ENCODE peak calls at places on chromosomes 5 and 9, in nine cellular contexts. Y, J, T, F, C, P, Z, L and A are unnamed samples.

GRCh38 chr9:93111371-93112115 is 15.5 kb downstream of the CARD19 start:
- DNase-seq in C (peak), T (no peak), F (no peak), L (no peak), P (no peak), J (no peak), Z (no peak), Y (no peak), A (no peak)

GRCh38 chr5:28914302-28914701 is 1875.9 kb upstream of the CDH9 start:
- DNase-seq in Y (no peak), P (no peak), T (no peak), L (no peak), C (no peak), J (no peak), Z (no peak), F (no peak), A (no peak)

GRCh38 chr5:105168806-105169205 is 1606.2 kb upstream of the NUDT12 start:
- DNase-seq in L (no peak), Y (no peak), F (no peak), P (no peak), J (no peak), C (no peak), T (no peak), Z (no peak), A (no peak)

GRCh38 chr5:139828207-139828895 is 32.7 kb downstream of the PSD2 start:
- DNase-seq in F (no peak), T (no peak), C (no peak), L (no peak), Z (no peak), P (no peak), Y (peak), J (no peak), A (peak)

GRCh38 chr5:123720955-123721354 is 209.0 kb downstream of the CSNK1G3 start:
- DNase-seq in T (no peak), Y (no peak), J (no peak), Z (no peak), F (no peak), P (no peak), C (no peak), L (no peak), A (no peak)

GRCh38 chr9:4298255-4299005 is 1.4 kb downstream of the GLIS3 start:
- DNase-seq in P (peak), Y (no peak), L (peak), J (peak), Z (no peak), C (peak), T (no peak), F (peak), A (peak)

GRCh38 chr5:149219584-149219983 is 52.1 kb upstream of the AFAP1L1 start:
- DNase-seq in T (no peak), P (no peak), F (no peak), L (no peak), J (no peak), Z (no peak), Y (no peak), C (no peak), A (no peak)

GRCh38 chr5:151738125-151738848 is 20.1 kb downstream of the ATOX1 start:
- DNase-seq in Y (no peak), J (no peak), Z (no peak), L (no peak), F (peak), T (no peak), P (no peak), C (no peak), A (no peak)

GRCh38 chr9:137313326-137313920 is 11.4 kb upstream of the NRARP start:
- DNase-seq in L (no peak), C (no peak), T (no peak), Y (no peak), P (no peak), F (no peak), J (no peak), Z (no peak), A (no peak)

GRCh38 chr5:35146386-35146785 is 83.9 kb downstream of the PRLR start:
- DNase-seq in Y (no peak), J (no peak), Z (no peak), L (no peak), C (no peak), F (peak), P (no peak), T (no peak), A (no peak)

GRCh38 chr9:137266162-137266527 is 11.0 kb downstream of the NELFB start:
- DNase-seq in C (peak), L (no peak), Z (no peak), F (no peak), J (no peak), P (no peak), T (no peak), Y (no peak), A (no peak)

GRCh38 chr5:36414869-36415282 is 113.2 kb upstream of the RANBP3L start:
- DNase-seq in L (no peak), Z (no peak), C (no peak), F (peak), Y (no peak), P (peak), J (no peak), T (no peak), A (no peak)

GRCh38 chr5:31939151-31939550 is 235.0 kb downstream of the GOLPH3 start:
- DNase-seq in T (no peak), C (peak), F (no peak), P (no peak), Z (no peak), L (no peak), J (no peak), Y (no peak), A (no peak)